ENCODE peak calls at places on chromosome 12, in five cellular contexts. A is adipocyte; D is stimulated activated effector memory CD8-positive, alpha-beta T cell treated with anti-CD3 and anti-CD28 coated beads, Interleukin-12 subunit alpha, Interleukin-12 subunit beta, amount 100 ng/mL, for 72 hours; B is activated T-helper 1 cell treated with anti-CD3 and anti-CD28 coated beads, Interleukin-12 subunit alpha, Interleukin-12 subunit beta, Interleukin-2, Interleukin-4 antibody, amounts not matched to agents 30 ng/mL and 10 ng/mL and 1 ng/mL, durations not matched to agents 14 hours and 24 hours and 36 hours; E is effector CD4-positive, alpha-beta T cell. H is an unnamed sample.

GRCh38 chr12:99810718-99811593 is 163.4 kb downstream of the GARIN6 start:
- DNase-seq in E (no peak), A (peak; percentile 82), B (no peak), D (no peak), H (peak; percentile 49)

GRCh38 chr12:100672075-100672592 is 98.7 kb downstream of the GAS2L3 start:
- DNase-seq in B (no peak), D (peak; percentile 67), A (peak; percentile 12), E (no peak), H (no peak)

GRCh38 chr12:117525766-117526165 is 164.3 kb upstream of the NOS1 start:
- DNase-seq in A (no peak), B (no peak), E (no peak), D (no peak), H (no peak)

GRCh38 chr12:57887631-57888406 is 41.3 kb upstream of the CTDSP2 start:
- DNase-seq in D (no peak), B (no peak), E (no peak), A (peak; percentile 89), H (peak; percentile 89)

GRCh38 chr12:93440043-93440835 is 1.5 kb downstream of the UBE2N start:
- DNase-seq in D (no peak), E (no peak), A (peak; percentile 61), B (no peak), H (no peak)

GRCh38 chr12:613996-614726 is 49.1 kb downstream of the NINJ2 start:
- DNase-seq in E (no peak), A (no peak), B (no peak), D (no peak), H (peak; percentile 14)

GRCh38 chr12:74945771-74946198 is 263.9 kb downstream of the KCNC2 start:
- DNase-seq in A (no peak), E (no peak), B (no peak), D (no peak), H (no peak)

GRCh38 chr12:104569348-104570173 is 112.8 kb downstream of the CHST11 start:
- DNase-seq in A (no peak), D (peak; percentile 78), B (peak; percentile 58), E (peak; percentile 26), H (no peak)

GRCh38 chr12:4246116-4246515 is 27.4 kb upstream of the CCND2 start:
- DNase-seq in B (no peak), D (no peak), A (no peak), E (no peak), H (no peak)

H was measured in fibroblast of the aortic adventitia.